ENCODE peak calls at places on chromosomes 7 and 10, in four cellular contexts. D, R, H and E are unnamed samples.

GRCh38 chr7:150361402-150361801 is 7.2 kb upstream of the REPIN1 start:
- DNase-seq in H (no peak), D (no peak), R (no peak), E (no peak)

GRCh38 chr10:99370993-99371392 is 41.8 kb downstream of the CNNM1 start:
- DNase-seq in D (peak; percentile 59), H (peak; percentile 17), R (no peak), E (peak; percentile 61)

GRCh38 chr7:118372530-118372929 is 148.0 kb downstream of the ANKRD7 start:
- DNase-seq in D (no peak), H (peak; percentile 66), R (no peak), E (no peak)

GRCh38 chr7:30931927-30932540 is 20.4 kb downstream of the AQP1 start:
- DNase-seq in R (no peak), H (no peak), D (no peak), E (no peak)

GRCh38 chr7:27532256-27532783 is 130.4 kb downstream of the HIBADH start:
- DNase-seq in D (no peak), R (no peak), H (no peak), E (no peak)

GRCh38 chr10:110460111-110460809 is 37.4 kb upstream of the DUSP5 start:
- DNase-seq in H (peak; percentile 8), D (peak; percentile 32), R (no peak), E (no peak)

GRCh38 chr7:30899066-30899465 is 12.6 kb upstream of the AQP1 start:
- DNase-seq in R (no peak), H (no peak), D (no peak), E (no peak)

GRCh38 chr7:150974468-150975391 is 3.4 kb downstream of the KCNH2 start:
- DNase-seq in H (peak; percentile 89), D (no peak), R (no peak), E (peak; percentile 44)

GRCh38 chr10:56487746-56488145 is 126.7 kb upstream of the ZWINT start:
- DNase-seq in H (no peak), D (no peak), R (no peak), E (no peak)

GRCh38 chr10:103273026-103273425 is 3.9 kb upstream of the INA start:
- DNase-seq in H (peak; percentile 16), D (no peak), R (no peak), E (peak; percentile 96)

GRCh38 chr7:38881015-38881414 is 28.0 kb downstream of the VPS41 start:
- DNase-seq in R (no peak), D (no peak), H (no peak), E (no peak)

GRCh38 chr10:32253300-32253699 is 93.7 kb downstream of the EPC1 start:
- DNase-seq in R (no peak), D (no peak), H (peak; percentile 66), E (no peak)

GRCh38 chr10:35501923-35502322 is 103.2 kb upstream of the GJD4 start:
- DNase-seq in R (no peak), H (no peak), D (no peak), E (no peak)

DNA sequence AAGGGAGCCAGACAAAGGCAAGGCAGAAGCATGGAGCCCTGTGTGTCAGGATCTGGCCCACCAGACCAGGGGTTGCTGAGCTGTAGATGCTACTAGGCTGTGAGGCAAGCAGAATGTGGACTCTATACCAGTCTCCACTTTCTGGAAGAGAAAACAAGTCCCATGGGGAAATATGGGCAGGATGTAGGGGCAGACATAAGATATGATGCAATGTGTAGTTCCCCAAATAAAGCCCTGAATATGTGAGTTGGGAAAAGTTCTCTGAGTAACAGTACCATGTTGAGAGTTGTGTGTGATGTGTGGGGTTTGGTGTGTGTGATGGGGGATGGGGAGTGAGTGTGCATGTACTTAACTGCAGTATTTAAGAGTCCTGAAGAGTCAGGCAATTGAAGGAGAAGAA is 62.3 kb downstream of the NPSR1 start:
- DNase-seq in H (no peak), R (no peak), D (no peak), E (no peak)
- TF ChIP-seq MYC in H (no peak), R (no peak), D (no peak), E (no peak)

DNA sequence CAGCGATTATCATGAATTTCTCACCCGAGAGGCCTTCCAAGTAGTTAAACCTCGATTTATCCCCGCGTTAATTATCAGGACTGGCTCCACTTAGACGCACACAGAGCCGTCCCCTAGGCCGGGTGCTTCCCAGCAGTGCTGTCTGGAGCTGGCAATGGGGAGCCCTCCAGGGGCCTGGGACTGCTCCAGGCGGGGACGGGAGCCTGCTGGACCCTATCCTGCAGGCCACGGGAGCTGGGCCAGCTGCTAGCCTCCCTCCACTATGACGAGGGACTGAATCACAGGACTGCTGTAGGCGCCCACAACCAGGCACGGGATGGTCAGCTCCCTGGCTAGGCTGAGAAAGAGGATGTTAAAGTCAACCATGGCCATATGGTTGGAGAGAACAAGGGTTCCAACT is 229.1 kb downstream of the ELFN1 start:
- DNase-seq in D (no peak), R (no peak), H (no peak), E (no peak)
- TF ChIP-seq SMC3 in D (no peak), R (no peak), H (no peak), E (no peak)

GRCh38 chr7:40541336-40541735 is 406.5 kb downstream of the SUGCT start:
- DNase-seq in D (no peak), R (no peak), H (no peak), E (no peak)

GRCh38 chr7:40545739-40546138 is 410.9 kb downstream of the SUGCT start:
- DNase-seq in H (no peak), R (no peak), D (no peak), E (no peak)

GRCh38 chr7:40544932-40545331 is 410.1 kb downstream of the SUGCT start:
- DNase-seq in R (no peak), H (no peak), D (no peak), E (no peak)

GRCh38 chr7:40544277-40544723 is 409.5 kb downstream of the SUGCT start:
- DNase-seq in D (no peak), R (no peak), H (no peak), E (no peak)

DNA sequence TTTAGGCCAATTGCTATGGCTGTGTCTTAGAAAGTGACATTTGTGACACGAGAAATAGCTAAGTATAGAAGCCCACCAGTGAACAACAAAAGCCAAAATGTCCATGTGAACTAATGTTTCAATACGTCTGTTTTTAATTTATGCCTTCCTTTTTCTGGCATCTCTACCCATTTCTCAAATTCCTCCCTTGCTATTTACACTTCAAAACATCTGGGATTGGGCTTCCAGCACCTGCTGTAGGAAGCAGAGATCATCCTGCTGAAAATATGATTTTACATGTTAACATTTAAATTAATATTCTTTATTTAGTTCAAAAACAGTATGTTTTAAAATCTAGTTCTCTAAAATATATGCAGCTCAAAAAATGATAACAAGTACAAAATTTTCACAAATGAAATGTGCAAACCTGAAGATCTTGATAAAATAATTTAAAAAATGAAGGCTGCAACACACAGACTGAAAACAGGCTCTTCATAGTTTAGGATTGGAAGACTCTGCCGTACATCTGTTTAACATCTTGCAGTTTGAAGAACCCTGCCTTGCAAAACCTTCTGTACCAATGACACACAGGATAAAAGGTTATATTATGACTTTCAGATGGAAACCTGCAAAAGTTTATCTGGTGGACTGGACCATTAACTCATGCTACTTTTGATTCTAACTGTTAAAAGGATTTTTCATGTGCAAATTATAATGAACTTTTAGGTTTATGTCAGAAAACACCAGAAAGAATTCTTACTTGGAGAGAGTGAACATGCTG is 408.4 kb downstream of the SUGCT start:
- DNase-seq in H (no peak), D (no peak), R (no peak), E (no peak)
- TF ChIP-seq MYC in H (no peak), D (no peak), R (no peak), E (no peak)

DNA sequence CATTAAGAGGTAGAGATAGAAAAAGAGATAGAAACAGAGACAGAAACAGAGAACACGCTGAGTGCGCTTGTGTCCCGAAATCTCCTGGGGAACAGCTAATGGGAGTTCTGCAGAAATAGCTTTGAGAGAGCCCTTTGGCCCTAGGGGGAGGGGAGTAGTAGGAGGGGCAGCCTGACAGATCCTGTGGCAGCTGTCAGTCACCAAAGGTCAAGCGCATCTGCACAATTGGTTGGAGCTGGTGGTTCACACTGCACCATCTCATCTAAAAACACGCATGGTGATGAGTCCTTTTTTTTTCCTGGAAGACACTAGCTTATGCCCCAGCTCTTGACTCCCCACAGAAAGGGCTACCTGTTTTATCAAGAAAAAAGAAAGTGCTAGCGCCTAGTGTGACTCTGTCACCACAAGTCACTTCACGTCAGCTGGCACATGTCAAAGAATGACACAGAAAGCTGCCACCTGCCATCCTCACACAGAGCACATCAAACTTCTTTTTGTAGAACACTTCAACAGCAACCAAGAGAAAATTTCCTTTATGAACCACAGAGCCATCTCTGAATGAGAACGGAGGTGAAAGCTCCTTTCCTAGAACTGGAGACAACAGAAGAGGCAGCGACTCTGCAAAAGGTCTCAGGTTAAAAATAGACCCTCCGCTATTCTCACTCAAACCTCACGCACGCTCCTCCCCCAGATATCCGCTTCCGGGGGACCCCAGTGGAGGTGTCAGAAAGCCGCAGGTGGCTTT is 125.7 kb downstream of the GFRA1 start:
- DNase-seq in R (no peak), H (no peak), D (no peak), E (no peak)
- TF ChIP-seq SMC3 in R (no peak), H (no peak), D (no peak), E (no peak)

DNA sequence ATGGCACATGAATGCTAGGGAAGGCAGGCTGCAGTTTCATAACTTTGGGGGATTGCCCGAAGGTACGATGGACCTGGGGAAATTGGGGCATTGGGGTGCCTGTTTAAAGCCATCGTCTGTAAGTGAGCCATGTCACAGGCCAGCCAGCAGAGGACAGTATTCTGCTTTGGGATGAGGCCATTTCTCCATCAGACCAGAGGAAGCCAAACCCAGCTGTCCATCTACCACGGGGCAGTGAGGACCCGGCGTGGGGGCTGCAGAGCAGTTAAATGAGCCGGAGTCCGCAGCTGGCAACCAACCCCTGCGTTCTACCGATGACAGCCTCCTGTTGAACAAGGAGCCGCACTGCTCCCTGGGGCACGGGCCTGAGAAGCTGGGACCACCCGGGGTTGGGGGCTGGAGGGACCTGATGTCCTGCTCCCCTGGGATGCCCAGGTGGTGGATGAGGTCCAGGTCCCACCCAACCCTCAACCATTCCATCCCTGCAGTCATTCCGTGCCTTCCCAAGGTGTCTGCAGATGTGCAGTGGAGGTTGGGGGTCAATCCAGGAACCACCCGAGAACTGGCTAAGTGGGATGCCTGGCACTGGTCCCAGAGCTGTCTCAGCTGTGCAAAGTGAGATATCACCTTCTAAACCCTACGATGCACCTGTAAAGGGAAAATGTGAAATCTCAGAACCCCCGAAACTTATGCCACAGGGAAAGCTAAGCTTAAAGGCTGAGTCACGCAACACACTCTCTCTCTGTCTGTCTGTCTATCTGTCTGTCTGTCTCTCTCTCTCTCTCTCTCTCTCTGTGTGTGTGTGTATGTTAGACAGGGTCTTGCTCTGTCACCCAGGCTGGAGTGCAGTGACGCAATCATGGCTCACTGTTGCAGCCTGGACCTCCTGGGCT is 12.1 kb upstream of the RHBDD2 start:
- DNase-seq in H (peak; percentile 85), R (no peak), D (peak; percentile 70), E (peak; percentile 77)
- TF ChIP-seq MYC in H (peak; percentile 50), R (no peak), D (no peak), E (no peak)